ENCODE peak calls at places on chromosomes 3 and 15, in seven cellular contexts. Y is body of pancreas, P is Panc1, M is AG09309, T is GM06990, L is Peyer's patch, W is choroid plexus epithelial cell. O is an unnamed sample.

GRCh38 chr15:34582461-34583357 is 742 bp downstream of the GOLGA8B start:
- DNase-seq in T (peak), L (peak), M (no peak), W (peak), Y (peak), P (no peak), O (no peak)

GRCh38 chr15:91257755-91258435 is 157.8 kb downstream of the SV2B start:
- DNase-seq in Y (no peak), W (no peak), L (no peak), M (no peak), T (no peak), P (no peak), O (no peak)

GRCh38 chr3:45628746-45629145 is 34.2 kb downstream of the LIMD1 start:
- DNase-seq in T (no peak), W (peak), Y (no peak), P (no peak), L (no peak), M (no peak), O (no peak)

GRCh38 chr3:130841357-130841756 is 52.5 kb upstream of the ATP2C1 start:
- DNase-seq in M (no peak), P (no peak), Y (no peak), L (no peak), T (no peak), W (no peak), O (no peak)

GRCh38 chr15:75062706-75063105 is 39.3 kb downstream of the PPCDC start:
- DNase-seq in L (no peak), P (no peak), M (no peak), T (no peak), W (no peak), Y (no peak), O (no peak)

GRCh38 chr15:22257668-22258401 is 177.5 kb downstream of the OR4M2 start:
- DNase-seq in W (no peak), T (no peak), P (no peak), M (no peak), L (no peak), Y (no peak), O (no peak)

GRCh38 chr3:195254454-195255175 is 16.3 kb downstream of the XXYLT1 start:
- DNase-seq in P (no peak), T (no peak), W (no peak), Y (no peak), M (no peak), L (no peak), O (no peak)

GRCh38 chr3:77835916-77836315 is 796.0 kb downstream of the ROBO2 start:
- DNase-seq in W (peak), T (no peak), P (no peak), Y (no peak), L (no peak), M (peak), O (no peak)

GRCh38 chr15:32887090-32887489 is 169.3 kb downstream of the GREM1 start:
- DNase-seq in W (no peak), Y (no peak), T (no peak), L (no peak), P (no peak), M (no peak), O (no peak)

DNA sequence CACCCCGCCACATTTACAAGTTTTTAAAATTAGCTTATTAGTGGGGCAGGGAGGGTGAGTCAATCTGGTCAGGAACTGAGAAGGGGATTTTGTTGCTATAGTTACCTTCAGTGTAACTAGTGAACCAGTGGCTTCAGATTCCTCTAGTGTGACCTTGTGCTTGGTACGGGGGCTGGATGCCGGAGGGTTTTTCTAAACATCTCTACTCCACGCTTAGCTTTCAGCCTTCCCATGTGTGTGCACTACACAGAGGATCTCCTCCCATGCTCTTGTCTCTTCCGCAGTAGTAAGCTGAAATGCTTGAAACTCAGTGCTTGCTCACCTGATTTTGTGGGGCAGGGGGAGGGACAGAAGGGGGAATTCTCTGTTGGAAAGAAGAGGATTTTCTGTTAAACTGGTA is 67.9 kb upstream of the AKAP13 start:
- DNase-seq in L (no peak), Y (no peak), M (no peak), T (peak), P (no peak), W (peak), O (no peak)
- H3K4me3 ChIP-seq in L (no peak), Y (no peak), M (no peak), T (peak), P (no peak), W (no peak), O (no peak)

DNA sequence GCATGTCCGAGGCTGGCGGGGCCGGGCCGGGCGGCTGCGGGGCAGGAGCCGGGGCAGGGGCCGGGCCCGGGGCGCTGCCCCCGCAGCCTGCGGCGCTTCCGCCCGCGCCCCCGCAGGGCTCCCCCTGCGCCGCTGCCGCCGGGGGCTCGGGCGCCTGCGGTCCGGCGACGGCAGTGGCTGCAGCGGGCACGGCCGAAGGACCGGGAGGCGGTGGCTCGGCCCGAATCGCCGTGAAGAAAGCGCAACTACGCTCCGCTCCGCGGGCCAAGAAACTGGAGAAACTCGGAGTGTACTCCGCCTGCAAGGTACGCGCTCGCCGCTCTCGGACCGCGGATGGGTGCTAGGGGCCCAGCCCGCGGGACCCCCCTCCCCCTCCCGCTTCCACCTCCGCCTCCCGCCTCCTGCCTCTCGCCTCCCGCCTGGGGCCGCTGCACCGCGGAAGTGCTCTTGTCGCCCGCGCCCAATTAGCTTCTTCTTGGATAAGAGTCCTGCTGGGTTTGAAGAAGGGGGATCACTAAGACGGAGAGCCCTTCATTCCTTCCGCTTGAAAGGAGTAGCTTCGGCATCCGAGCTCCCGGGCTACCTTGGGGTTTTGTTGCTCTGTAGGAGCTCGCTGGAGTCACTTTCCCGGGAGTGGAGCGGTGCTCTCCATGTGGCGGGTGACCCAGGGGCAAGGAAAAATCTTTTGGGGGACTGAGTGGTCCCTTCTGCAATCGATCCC is 390 bp downstream of the KAT2B start:
- DNase-seq in W (peak), P (no peak), L (peak), M (no peak), T (peak), Y (peak), O (no peak)
- TF ChIP-seq CTCF in W (peak), P (peak), L (peak), M (no peak), T (peak), Y (peak), O (no peak)

DNA sequence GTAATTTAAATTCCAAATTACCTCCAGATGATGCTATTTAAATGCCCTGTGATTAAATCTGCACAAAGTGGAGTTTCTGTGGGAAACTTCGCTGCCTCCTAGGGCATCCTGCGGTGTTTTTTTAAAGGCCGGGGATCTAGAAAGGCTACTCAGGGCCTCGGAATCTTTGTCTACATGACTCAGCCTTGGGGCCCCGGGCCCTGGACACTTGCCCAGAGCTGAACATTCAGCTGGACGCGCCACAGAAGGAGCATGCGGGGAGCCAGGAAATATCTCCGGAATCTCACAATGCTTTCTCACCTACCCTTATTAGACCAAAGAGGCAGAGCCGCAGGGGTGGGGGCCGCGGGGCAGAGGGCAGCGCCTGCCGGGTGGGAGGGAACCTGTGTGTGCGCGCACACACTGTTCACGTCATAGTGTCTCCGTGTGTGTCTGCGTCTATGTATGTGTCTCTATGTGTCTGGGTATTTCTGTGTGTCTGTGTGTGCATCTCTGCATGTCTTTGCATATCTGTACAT is 145.5 kb upstream of the TPM1 start:
- DNase-seq in Y (peak), L (peak), M (peak), P (peak), W (peak), T (no peak), O (peak)
- H3K4me3 ChIP-seq in Y (no peak), L (no peak), M (no peak), P (peak), W (no peak), T (no peak), O (peak)

GRCh38 chr3:152835311-152836102 is 576 bp downstream of the P2RY1 start:
- DNase-seq in L (no peak), W (peak), Y (peak), M (no peak), T (no peak), P (no peak), O (peak)
- TF ChIP-seq CTCF in L (peak), W (peak), Y (peak), M (peak), T (peak), P (peak), O (no peak)

DNA sequence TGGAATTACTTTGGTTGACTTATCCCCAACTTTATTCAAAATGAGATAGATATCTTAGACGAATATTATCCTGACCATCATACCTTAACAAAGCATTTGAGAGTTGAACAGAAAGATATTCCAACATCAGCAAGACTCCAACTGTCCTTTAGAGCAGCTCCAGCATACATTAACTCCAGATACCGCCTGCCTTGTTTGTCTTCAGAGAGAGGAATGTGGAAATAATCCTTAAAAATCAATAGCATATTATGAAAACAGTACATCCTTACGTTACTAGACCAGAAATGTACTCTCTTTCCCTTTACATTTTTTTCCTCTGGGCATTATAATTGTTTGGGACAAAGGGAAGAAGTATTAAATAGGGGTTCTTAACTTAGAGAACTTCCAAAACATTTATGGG is 1.7 kb downstream of the ANKUB1 start:
- DNase-seq in Y (no peak), P (no peak), T (no peak), M (no peak), L (no peak), W (no peak), O (no peak)
- H3K4me3 ChIP-seq in Y (no peak), P (no peak), T (no peak), M (no peak), L (no peak), W (no peak), O (no peak)